ENCODE peak calls at places on chromosomes 4 and X, in six cellular contexts. V is GM12891, Y is HepG2, G is K562, L is H1, J is GM12878. Q is an unnamed sample.

GRCh38 chrX:71253253-71254091 is 468 bp downstream of the ZMYM3 start:
- DNase-seq in V (no peak), Y (peak; percentile 13), G (peak; percentile 71), L (no peak), J (no peak), Q (peak; percentile 38)

GRCh38 chr4:184669251-184669650 is 19.7 kb downstream of the PRIMPOL start:
- DNase-seq in V (no peak), Y (no peak), G (no peak), L (no peak), J (no peak), Q (no peak)

GRCh38 chr4:83771113-83771705 is 235.3 kb downstream of the GPAT3 start:
- DNase-seq in V (peak; percentile 16), Y (peak; percentile 21), G (peak; percentile 49), L (peak; percentile 36), J (no peak), Q (no peak)

GRCh38 chr4:176646311-176646710 is 146.4 kb downstream of the VEGFC start:
- DNase-seq in V (no peak), Y (no peak), G (no peak), L (no peak), J (no peak), Q (no peak)

GRCh38 chrX:153740631-153741222 is 16.1 kb downstream of the ABCD1 start:
- DNase-seq in V (no peak), Y (no peak), G (no peak), L (no peak), J (no peak), Q (no peak)

GRCh38 chrX:150163956-150164726 is 199.0 kb upstream of the MAMLD1 start:
- DNase-seq in V (no peak), Y (no peak), G (no peak), L (no peak), J (no peak), Q (no peak)

GRCh38 chrX:9163153-9163790 is 129.3 kb upstream of the FAM9B start:
- DNase-seq in V (no peak), Y (no peak), G (no peak), L (no peak), J (no peak), Q (no peak)

GRCh38 chrX:70988425-70988824 is 57.5 kb upstream of the SLC7A3 start:
- DNase-seq in V (no peak), Y (no peak), G (peak; percentile 16), L (no peak), J (no peak), Q (no peak)

GRCh38 chr4:84697615-84698201 is 114.8 kb downstream of the CDS1 start:
- DNase-seq in V (no peak), Y (no peak), G (no peak), L (no peak), J (no peak), Q (no peak)

GRCh38 chrX:13489451-13489850 is 80.0 kb upstream of the EGFL6 start:
- DNase-seq in V (no peak), Y (no peak), G (no peak), L (no peak), J (no peak), Q (no peak)

GRCh38 chr4:149995134-149995756 is 83.0 kb upstream of the DCLK2 start:
- DNase-seq in V (no peak), Y (no peak), G (no peak), L (no peak), J (no peak), Q (no peak)

GRCh38 chr4:173538903-173539445 is 8.9 kb upstream of the HAND2 start:
- DNase-seq in V (no peak), Y (no peak), G (no peak), L (no peak), J (no peak), Q (no peak)

GRCh38 chrX:101206471-101206870 is 13.1 kb upstream of the DRP2 start:
- DNase-seq in V (no peak), Y (peak; percentile 16), G (peak; percentile 51), L (no peak), J (no peak), Q (no peak)

GRCh38 chrX:43703211-43703791 is 47.2 kb downstream of the MAOA start:
- DNase-seq in V (no peak), Y (peak; percentile 48), G (no peak), L (no peak), J (no peak), Q (no peak)

GRCh38 chrX:13499736-13500135 is 69.7 kb upstream of the EGFL6 start:
- DNase-seq in V (no peak), Y (no peak), G (no peak), L (no peak), J (no peak), Q (no peak)

GRCh38 chr4:94974773-94975172 is 217.0 kb downstream of the BMPR1B start:
- DNase-seq in V (no peak), Y (no peak), G (no peak), L (no peak), J (no peak), Q (no peak)

GRCh38 chr4:143399113-143399949 is 62.7 kb downstream of the GAB1 start:
- DNase-seq in V (no peak), Y (peak; percentile 39), G (peak; percentile 35), L (no peak), J (no peak), Q (no peak)

GRCh38 chr4:183840311-183840710 is 64.8 kb upstream of the STOX2 start:
- DNase-seq in V (peak; percentile 42), Y (peak; percentile 60), G (peak; percentile 67), L (no peak), J (peak; percentile 5), Q (peak; percentile 40)

GRCh38 chrX:111560801-111561200 is 49.4 kb downstream of the SERTM2 start:
- DNase-seq in V (no peak), Y (no peak), G (no peak), L (no peak), J (no peak), Q (no peak)

GRCh38 chrX:49155243-49155899 is 7.2 kb upstream of the MAGIX start:
- DNase-seq in V (no peak), Y (no peak), G (peak; percentile 79), L (no peak), J (no peak), Q (no peak)
- TF ChIP-seq TAF1 in V (no peak), Y (no peak), G (no peak), L (no peak), J (no peak), Q (no peak)

GRCh38 chr4:140427104-140427918 is at the start of gene CLGN:
- DNase-seq in V (peak; percentile 59), Y (peak; percentile 77), G (peak; percentile 86), L (peak; percentile 73), J (peak; percentile 2), Q (peak; percentile 39)
- TF ChIP-seq POLR2A in V (no peak), Y (peak; percentile 66), G (no peak), L (no peak), J (no peak), Q (no peak)

GRCh38 chrX:16278927-16279326 is 111.6 kb downstream of the MAGEB17 start:
- DNase-seq in V (no peak), Y (no peak), G (no peak), L (peak; percentile 1), J (no peak), Q (no peak)

GRCh38 chrX:16282209-16282608 is 114.9 kb downstream of the MAGEB17 start:
- DNase-seq in V (no peak), Y (no peak), G (no peak), L (no peak), J (no peak), Q (no peak)
- TF ChIP-seq TAF1 in V (no peak), Y (no peak), G (no peak), L (no peak), J (no peak), Q (no peak)

DNA sequence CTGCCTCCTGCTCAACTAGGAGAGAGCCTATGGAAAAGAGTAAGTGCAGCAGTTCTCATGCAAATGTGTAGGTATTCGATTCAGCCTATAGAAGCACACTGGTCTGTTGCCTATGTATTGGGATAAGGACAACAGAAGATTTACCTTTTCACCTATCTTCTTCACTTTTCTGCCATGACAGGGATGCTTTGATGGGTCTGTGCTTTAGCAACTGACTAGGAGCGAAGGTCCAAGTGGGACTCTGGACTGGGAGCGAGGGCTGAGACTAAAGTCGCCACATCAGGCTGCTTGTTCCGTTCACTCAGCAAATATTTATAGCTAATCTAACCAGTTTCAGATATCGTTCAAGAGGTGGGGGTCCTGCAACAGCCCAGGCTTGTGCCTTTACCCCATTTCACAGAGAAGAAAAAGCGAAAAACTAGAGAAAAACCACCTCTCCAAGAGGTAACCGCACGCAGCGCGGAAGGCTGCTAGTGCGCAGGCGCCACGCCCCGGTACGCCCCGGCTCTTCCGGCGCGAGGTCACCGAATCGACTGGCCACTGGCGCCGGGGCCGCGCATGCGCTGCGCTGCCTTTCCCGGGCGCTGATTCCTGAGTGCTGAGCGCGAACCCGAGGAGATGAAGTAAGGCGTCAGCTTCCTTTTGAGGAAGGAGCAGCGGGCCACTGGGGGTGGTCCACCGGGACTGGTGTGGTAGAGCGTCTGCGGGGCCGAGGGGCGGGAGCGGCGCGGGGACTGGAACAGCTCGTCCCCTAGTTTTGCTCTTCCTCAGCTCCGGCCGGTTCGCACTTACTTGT is at the start of gene RBMX2:
- DNase-seq in V (peak; percentile 69), Y (peak; percentile 57), G (peak; percentile 95), L (peak; percentile 31), J (peak; percentile 17), Q (peak; percentile 72)
- TF ChIP-seq POLR2A in V (peak; percentile 44), Y (peak; percentile 72), G (peak; percentile 88), L (peak; percentile 36), J (peak; percentile 72), Q (peak; percentile 73)

DNA sequence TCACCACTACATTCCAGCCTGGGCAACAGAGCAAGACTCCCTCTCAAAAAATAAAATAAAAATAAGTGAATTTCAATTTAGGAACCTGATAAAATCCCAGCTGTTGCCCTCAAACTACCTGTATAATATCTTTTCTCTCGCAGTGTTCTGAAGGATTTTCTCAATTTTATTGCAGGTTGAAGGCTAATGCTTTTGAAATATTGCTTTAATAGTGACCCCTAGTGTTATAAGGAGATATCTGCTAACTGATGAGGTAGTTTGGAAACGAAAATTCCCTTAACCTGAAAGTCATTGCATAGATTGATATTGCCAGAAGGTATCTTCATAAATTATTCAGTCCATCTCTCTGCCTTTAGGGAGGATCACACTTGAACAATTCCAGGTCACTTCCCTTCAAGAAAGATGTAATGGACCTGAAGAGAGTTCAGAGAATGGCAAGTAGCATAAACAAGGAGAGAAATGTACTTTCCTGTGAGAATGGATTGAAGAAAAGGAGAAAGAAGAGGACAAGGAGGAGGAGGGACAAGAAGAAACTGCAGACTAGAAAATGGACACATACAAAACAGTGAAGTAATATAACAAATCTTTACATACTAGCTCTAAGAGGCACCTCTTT is 44.1 kb downstream of the TIGD4 start:
- DNase-seq in V (no peak), Y (no peak), G (peak; percentile 12), L (no peak), J (peak; percentile 32), Q (no peak)
- TF ChIP-seq TAF1 in V (no peak), Y (no peak), G (no peak), L (no peak), J (no peak), Q (no peak)

GRCh38 chrX:155070975-155071693 is at the start of the genes BRCC3, CMC4 and MTCP1:
- DNase-seq in V (peak; percentile 62), Y (peak; percentile 65), G (peak; percentile 94), L (peak; percentile 36), J (peak; percentile 35), Q (peak; percentile 67)
- TF ChIP-seq POLR2A in V (peak; percentile 63), Y (peak; percentile 80), G (peak; percentile 87), L (peak; percentile 80), J (peak; percentile 97), Q (peak; percentile 90)